ENCODE peak calls at places on chromosomes 5 and 9, in ten cellular contexts. Q is mesothelial cell of epicardium, A is GM23338, R is brain microvascular endothelial cell, N is mucosa of descending colon, T is A673, G is uterus, H is nephron progenitor cell, K is IMR-90, V is HFF-Myc. X is an unnamed sample.

GRCh38 chr9:14062449-14063187 is 251.3 kb downstream of the NFIB start:
- DNase-seq in Q (no peak), A (no peak), R (peak), N (no peak), T (no peak), G (no peak), H (no peak), K (peak), V (no peak), X (no peak)

GRCh38 chr5:143619038-143619437 is 192.9 kb upstream of the HMHB1 start:
- DNase-seq in Q (no peak), A (no peak), R (no peak), N (no peak), T (no peak), G (no peak), H (no peak), K (no peak), V (no peak), X (no peak)

GRCh38 chr9:121156263-121156731 is 45.4 kb downstream of the RAB14 start:
- DNase-seq in Q (no peak), A (no peak), R (peak), N (no peak), T (no peak), G (no peak), H (no peak), K (peak), V (peak), X (peak)

GRCh38 chr9:33748633-33749304 is 46.6 kb upstream of the PRSS3 start:
- DNase-seq in Q (no peak), A (no peak), R (no peak), N (no peak), T (no peak), G (no peak), H (no peak), K (no peak), V (no peak), X (no peak)

GRCh38 chr5:132195727-132196126 is 31.9 kb downstream of the P4HA2 start:
- DNase-seq in Q (no peak), A (no peak), R (no peak), N (no peak), T (no peak), G (no peak), H (no peak), K (no peak), V (no peak), X (no peak)

GRCh38 chr9:86795861-86796497 is 151.3 kb downstream of the GAS1 start:
- DNase-seq in Q (no peak), A (peak), R (peak), N (no peak), T (no peak), G (peak), H (peak), K (peak), V (peak), X (no peak)

GRCh38 chr5:68531970-68532369 is 316.4 kb downstream of the PIK3R1 start:
- DNase-seq in Q (no peak), A (no peak), R (no peak), N (no peak), T (no peak), G (no peak), H (no peak), K (no peak), V (no peak), X (no peak)

GRCh38 chr5:134958755-134959154 is 9.0 kb upstream of the CATSPER3 start:
- DNase-seq in Q (no peak), A (peak), R (no peak), N (no peak), T (no peak), G (no peak), H (no peak), K (peak), V (no peak), X (no peak)

GRCh38 chr9:134959971-134960310 is 42.2 kb upstream of the FCN1 start:
- DNase-seq in Q (no peak), A (no peak), R (no peak), N (peak), T (no peak), G (no peak), H (no peak), K (no peak), V (no peak), X (no peak)

GRCh38 chr5:90680831-90681420 is 122.3 kb downstream of the ADGRV1 start:
- DNase-seq in Q (no peak), A (no peak), R (no peak), N (no peak), T (no peak), G (no peak), H (no peak), K (no peak), V (no peak), X (no peak)

GRCh38 chr5:148268556-148268955 is at the start of gene SPINK13:
- DNase-seq in Q (no peak), A (no peak), R (peak), N (no peak), T (no peak), G (no peak), H (no peak), K (peak), V (no peak), X (no peak)

GRCh38 chr5:35618297-35618636 is 604 bp downstream of the SPEF2 start:
- DNase-seq in Q (no peak), A (no peak), R (no peak), N (no peak), T (no peak), G (no peak), H (no peak), K (no peak), V (no peak), X (no peak)

GRCh38 chr9:4987996-4988421 is 2.9 kb downstream of the JAK2 start:
- DNase-seq in Q (no peak), A (peak), R (peak), N (no peak), T (peak), G (peak), H (peak), K (peak), V (peak), X (peak)

GRCh38 chr9:120905794-120906248 is 20.8 kb downstream of the TRAF1 start:
- DNase-seq in Q (no peak), A (no peak), R (no peak), N (no peak), T (no peak), G (no peak), H (no peak), K (no peak), V (no peak), X (no peak)

GRCh38 chr9:105007143-105007542 is 79.2 kb upstream of the ABCA1 start:
- DNase-seq in Q (no peak), A (no peak), R (peak), N (no peak), T (no peak), G (no peak), H (no peak), K (peak), V (peak), X (no peak)

GRCh38 chr5:174177531-174177930 is 132.0 kb downstream of the NSG2 start:
- DNase-seq in Q (no peak), A (no peak), R (no peak), N (no peak), T (no peak), G (no peak), H (no peak), K (no peak), V (no peak), X (no peak)

GRCh38 chr9:6735422-6735821 is 22.4 kb upstream of the KDM4C start:
- DNase-seq in Q (no peak), A (no peak), R (no peak), N (no peak), T (no peak), G (no peak), H (no peak), K (no peak), V (no peak), X (no peak)

GRCh38 chr9:136840877-136841645 is 1.2 kb upstream of the AJM1 start:
- DNase-seq in Q (no peak), A (peak), R (no peak), N (peak), T (peak), G (no peak), H (peak), K (peak), V (no peak), X (no peak)

GRCh38 chr9:27094640-27095039 is 14.4 kb upstream of the TEK start:
- DNase-seq in Q (no peak), A (no peak), R (peak), N (no peak), T (no peak), G (no peak), H (no peak), K (peak), V (no peak), X (no peak)

GRCh38 chr5:9212605-9213004 is 333.3 kb downstream of the SEMA5A start:
- DNase-seq in Q (no peak), A (no peak), R (no peak), N (no peak), T (no peak), G (no peak), H (no peak), K (peak), V (no peak), X (no peak)

GRCh38 chr5:80408475-80408875 is 611 bp downstream of the ZFYVE16 start:
- DNase-seq in Q (peak), A (no peak), R (peak), N (no peak), T (peak), G (no peak), H (peak), K (peak), V (no peak), X (no peak)

DNA sequence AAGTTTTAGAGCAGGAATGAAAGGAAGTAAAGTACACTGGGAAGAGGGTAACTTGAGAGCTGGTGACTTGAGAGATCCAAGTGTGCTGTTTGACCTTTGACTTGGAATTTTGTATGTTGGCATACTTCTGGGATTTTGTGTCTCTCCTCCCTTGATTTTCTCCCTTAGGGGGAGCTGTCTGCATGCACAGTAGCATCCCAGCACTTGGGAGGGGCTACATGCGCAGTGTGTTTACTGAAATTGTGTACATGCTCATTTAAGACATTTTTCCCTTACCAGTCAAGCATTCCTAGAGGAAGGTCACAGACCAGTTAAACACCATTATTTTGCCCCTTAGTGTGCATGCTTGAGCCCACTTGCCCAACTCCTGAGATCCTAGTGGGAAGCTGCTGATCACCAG is 120.1 kb downstream of the ZNF622 start:
- DNase-seq in Q (no peak), A (peak), R (no peak), N (no peak), T (peak), G (no peak), H (no peak), K (no peak), V (peak), X (no peak)
- TF ChIP-seq CTCF in Q (no peak), A (peak), R (no peak), N (no peak), T (peak), G (no peak), H (no peak), K (peak), V (peak), X (no peak)

DNA sequence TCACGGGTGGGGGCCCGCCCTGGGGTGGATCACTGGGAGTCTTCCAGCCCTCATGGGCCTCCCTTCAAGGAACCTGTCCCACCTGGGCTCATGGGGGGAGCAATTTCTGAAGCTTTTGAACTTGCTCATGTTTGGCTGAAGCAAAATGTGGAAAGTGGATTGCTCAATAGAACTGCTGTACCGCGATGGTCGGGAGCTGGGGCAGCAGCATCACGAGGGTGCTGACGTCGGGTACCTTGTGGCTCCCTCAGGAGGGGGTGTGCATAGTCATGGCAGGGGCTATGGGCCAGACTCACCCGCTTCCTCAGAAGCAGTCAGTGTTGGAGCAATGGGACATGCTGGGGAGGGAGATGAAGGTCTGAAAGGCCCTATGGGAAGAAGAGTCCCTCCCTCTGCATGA is 57.9 kb downstream of the PRRT1B start:
- DNase-seq in Q (no peak), A (no peak), R (no peak), N (no peak), T (no peak), G (no peak), H (no peak), K (no peak), V (no peak), X (no peak)
- TF ChIP-seq CTCF in Q (no peak), A (no peak), R (no peak), N (no peak), T (no peak), G (no peak), H (no peak), K (no peak), V (no peak), X (no peak)

GRCh38 chr5:125595845-125596244 is 827.4 kb upstream of the GRAMD2B start:
- DNase-seq in Q (no peak), A (no peak), R (no peak), N (no peak), T (no peak), G (no peak), H (no peak), K (no peak), V (no peak), X (no peak)

GRCh38 chr5:125592856-125593255 is 830.4 kb upstream of the GRAMD2B start:
- DNase-seq in Q (no peak), A (no peak), R (no peak), N (no peak), T (no peak), G (no peak), H (no peak), K (no peak), V (no peak), X (no peak)

GRCh38 chr5:125602184-125602583 is 821.0 kb upstream of the GRAMD2B start:
- DNase-seq in Q (no peak), A (no peak), R (no peak), N (no peak), T (no peak), G (no peak), H (no peak), K (no peak), V (no peak), X (no peak)

GRCh38 chr5:125595095-125595494 is 828.1 kb upstream of the GRAMD2B start:
- DNase-seq in Q (no peak), A (no peak), R (peak), N (no peak), T (no peak), G (peak), H (no peak), K (peak), V (no peak), X (no peak)

GRCh38 chr5:125597338-125597737 is 825.9 kb upstream of the GRAMD2B start:
- DNase-seq in Q (no peak), A (no peak), R (peak), N (no peak), T (no peak), G (no peak), H (no peak), K (peak), V (peak), X (no peak)
- TF ChIP-seq CTCF in Q (no peak), A (no peak), R (no peak), N (no peak), T (no peak), G (no peak), H (no peak), K (no peak), V (no peak), X (no peak)

GRCh38 chr5:104513194-104513602 is 950.6 kb upstream of the NUDT12 start:
- DNase-seq in Q (no peak), A (no peak), R (peak), N (no peak), T (peak), G (no peak), H (no peak), K (peak), V (no peak), X (no peak)
- TF ChIP-seq CTCF in Q (no peak), A (no peak), R (no peak), N (no peak), T (no peak), G (no peak), H (no peak), K (no peak), V (no peak), X (no peak)

GRCh38 chr5:141851195-141851874 is 26.9 kb downstream of the PCDH1 start:
- DNase-seq in Q (no peak), A (peak), R (no peak), N (no peak), T (no peak), G (no peak), H (no peak), K (no peak), V (no peak), X (no peak)

GRCh38 chr5:141849371-141850182 is 28.6 kb downstream of the PCDH1 start:
- DNase-seq in Q (peak), A (peak), R (peak), N (peak), T (peak), G (peak), H (peak), K (peak), V (no peak), X (peak)

GRCh38 chr5:141848771-141849370 is 29.3 kb downstream of the PCDH1 start:
- DNase-seq in Q (no peak), A (peak), R (peak), N (peak), T (no peak), G (peak), H (no peak), K (peak), V (no peak), X (peak)

GRCh38 chr5:141850786-141851185 is 27.4 kb downstream of the PCDH1 start:
- DNase-seq in Q (no peak), A (peak), R (no peak), N (no peak), T (peak), G (no peak), H (no peak), K (no peak), V (no peak), X (no peak)

DNA sequence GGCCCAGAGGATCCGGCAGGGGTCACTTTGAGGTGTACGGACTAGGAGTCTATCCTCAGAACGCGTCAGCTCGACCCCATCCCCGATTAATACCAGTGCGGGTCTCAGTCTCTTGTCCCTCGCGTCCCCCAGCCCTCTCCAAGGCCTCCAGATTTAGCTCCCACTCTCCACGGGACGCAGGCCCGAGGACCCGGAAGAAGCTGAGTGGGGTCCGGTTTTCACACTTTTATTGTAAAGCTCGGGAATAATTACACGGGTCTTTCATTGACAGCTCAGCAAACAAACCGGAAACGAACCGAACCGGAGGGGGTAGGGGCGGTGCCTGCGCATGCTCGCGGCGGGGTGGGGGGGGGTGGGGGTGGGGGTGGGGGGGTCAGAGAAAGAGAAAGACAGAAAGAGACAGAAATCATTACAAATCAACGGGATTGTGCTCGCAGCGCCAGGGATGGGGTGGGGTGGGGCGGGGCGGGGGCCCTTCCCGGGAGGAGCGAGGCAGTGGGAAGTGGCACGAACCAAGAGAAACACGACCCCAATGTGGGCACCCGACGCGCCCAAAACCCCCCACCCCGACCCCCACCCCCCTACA is 27.9 kb downstream of the PCDH1 start:
- DNase-seq in Q (no peak), A (no peak), R (peak), N (peak), T (peak), G (peak), H (no peak), K (peak), V (no peak), X (peak)
- TF ChIP-seq CTCF in Q (no peak), A (no peak), R (no peak), N (no peak), T (no peak), G (no peak), H (no peak), K (no peak), V (no peak), X (no peak)

GRCh38 chr9:133534346-133535284 is at the start of gene ADAMTSL2:
- DNase-seq in Q (peak), A (peak), R (no peak), N (no peak), T (peak), G (peak), H (peak), K (peak), V (no peak), X (peak)

GRCh38 chr9:133531293-133531692 is 3.2 kb upstream of the ADAMTSL2 start:
- DNase-seq in Q (no peak), A (no peak), R (no peak), N (no peak), T (no peak), G (no peak), H (no peak), K (no peak), V (no peak), X (no peak)

GRCh38 chr9:133535285-133535877 is 877 bp downstream of the ADAMTSL2 start:
- DNase-seq in Q (no peak), A (no peak), R (no peak), N (no peak), T (no peak), G (no peak), H (no peak), K (no peak), V (no peak), X (no peak)

GRCh38 chr9:133533878-133534277 is 626 bp upstream of the ADAMTSL2 start:
- DNase-seq in Q (no peak), A (no peak), R (no peak), N (no peak), T (no peak), G (no peak), H (no peak), K (no peak), V (no peak), X (no peak)

DNA sequence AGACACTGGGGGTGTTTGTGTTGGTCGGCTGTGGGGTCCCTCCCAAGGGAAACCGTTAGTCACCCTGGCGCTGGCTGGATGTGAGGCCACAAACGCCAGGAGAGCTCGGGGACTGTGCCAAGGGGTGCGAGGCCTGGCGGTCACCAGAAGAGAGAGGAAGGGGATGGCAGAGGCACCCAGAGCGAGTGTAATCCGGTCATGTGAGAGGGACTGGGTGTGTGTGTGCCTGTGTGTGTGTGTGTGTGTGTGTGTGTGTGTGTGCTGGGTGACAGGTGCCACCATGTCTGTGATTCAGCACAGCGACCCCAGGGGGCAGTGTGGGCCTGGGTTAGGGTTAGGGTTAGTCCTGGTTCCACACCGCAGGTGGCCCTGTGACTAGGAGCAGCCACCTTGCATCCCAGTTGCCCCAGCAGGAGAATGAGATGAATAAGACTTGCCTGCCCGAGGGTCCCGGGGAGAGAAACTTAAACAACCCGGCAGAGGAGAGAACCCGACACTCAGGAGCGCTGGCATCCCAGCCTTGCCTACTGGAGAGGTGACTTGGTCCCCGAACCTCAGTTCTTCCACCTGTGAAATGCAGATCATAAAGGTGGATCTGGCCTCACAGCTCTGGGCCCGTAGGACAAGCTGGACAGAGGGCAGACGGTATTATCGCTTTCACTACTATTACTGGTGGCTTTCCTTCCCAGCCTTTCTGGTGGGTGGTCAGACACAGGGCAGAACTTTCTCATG is 1.4 kb upstream of the ADAMTSL2 start:
- DNase-seq in Q (no peak), A (peak), R (peak), N (peak), T (peak), G (peak), H (peak), K (peak), V (no peak), X (peak)
- TF ChIP-seq CTCF in Q (no peak), A (peak), R (peak), N (no peak), T (peak), G (peak), H (peak), K (peak), V (peak), X (no peak)